ENCODE peak calls at places on chromosomes 11 and 22, in eight cellular contexts. X is ovary; M is ELR; L is right atrium auricular region; T is stimulated activated CD4-positive, alpha-beta T cell treated with anti-CD3 and anti-CD28 coated beads, Interleukin-2, amount 100 ng/mL, for 48 hours; W is left ventricle myocardium inferior; O is germinal center; I is GOT3. R is an unnamed sample.

GRCh38 chr11:45921561-45922424 is 663 bp upstream of the LARGE2 start:
- DNase-seq in X (peak), M (no peak), L (no peak), T (no peak), W (peak), O (no peak), I (no peak), R (no peak)

GRCh38 chr11:121282886-121283502 is 9.6 kb upstream of the SC5D start:
- DNase-seq in X (no peak), M (no peak), L (no peak), T (no peak), W (no peak), O (peak), I (no peak), R (no peak)

GRCh38 chr11:82043316-82043715 is 690.3 kb downstream of the FAM181B start:
- DNase-seq in X (no peak), M (no peak), L (no peak), T (no peak), W (no peak), O (no peak), I (no peak), R (no peak)

GRCh38 chr11:68761801-68762200 is 10.5 kb upstream of the TESMIN start:
- DNase-seq in X (no peak), M (no peak), L (no peak), T (no peak), W (no peak), O (no peak), I (no peak), R (no peak)

GRCh38 chr22:46362221-46362933 is 26.9 kb downstream of the TRMU start:
- DNase-seq in X (no peak), M (no peak), L (no peak), T (no peak), W (no peak), O (no peak), I (no peak), R (no peak)

GRCh38 chr22:49046546-49047305 is 780.9 kb downstream of the BRD1 start:
- DNase-seq in X (no peak), M (no peak), L (no peak), T (peak), W (no peak), O (peak), I (no peak), R (no peak)

GRCh38 chr22:33440756-33441155 is 382.6 kb upstream of the SYN3 start:
- DNase-seq in X (peak), M (no peak), L (no peak), T (no peak), W (no peak), O (no peak), I (no peak), R (no peak)

GRCh38 chr11:35980646-35981402 is 37.0 kb downstream of the LDLRAD3 start:
- DNase-seq in X (no peak), M (no peak), L (no peak), T (no peak), W (no peak), O (no peak), I (no peak), R (no peak)

GRCh38 chr11:35082322-35083180 is 56.4 kb upstream of the CD44 start:
- DNase-seq in X (no peak), M (peak), L (peak), T (peak), W (peak), O (peak), I (peak), R (peak)

GRCh38 chr11:120431633-120432032 is 79.9 kb upstream of the GRIK4 start:
- DNase-seq in X (no peak), M (peak), L (no peak), T (peak), W (no peak), O (no peak), I (no peak), R (no peak)

GRCh38 chr11:128776434-128777284 is 82.8 kb downstream of the FLI1 start:
- DNase-seq in X (peak), M (peak), L (peak), T (peak), W (peak), O (peak), I (no peak), R (no peak)

GRCh38 chr22:26462971-26463661 is 20.5 kb downstream of the HPS4 start:
- DNase-seq in X (no peak), M (no peak), L (no peak), T (no peak), W (no peak), O (no peak), I (no peak), R (no peak)

GRCh38 chr22:38467904-38468760 is at the start of gene KDELR3:
- DNase-seq in X (peak), M (peak), L (no peak), T (peak), W (peak), O (peak), I (peak), R (peak)

GRCh38 chr11:2716376-2717095 is 16.7 kb upstream of the KCNQ1OT1 start:
- DNase-seq in X (no peak), M (no peak), L (no peak), T (no peak), W (no peak), O (no peak), I (no peak), R (no peak)

GRCh38 chr11:113242767-113243397 is 71.5 kb upstream of the TTC12 start:
- DNase-seq in X (peak), M (peak), L (no peak), T (no peak), W (no peak), O (no peak), I (no peak), R (no peak)

GRCh38 chr11:117824571-117825537 is at the start of gene FXYD2:
- DNase-seq in X (peak), M (no peak), L (peak), T (no peak), W (peak), O (no peak), I (no peak), R (peak)

GRCh38 chr11:47552581-47553416 is at the start of gene CELF1:
- DNase-seq in X (peak), M (peak), L (peak), T (peak), W (peak), O (peak), I (peak), R (peak)

GRCh38 chr11:108112059-108112458 is 9.3 kb upstream of the ACAT1 start:
- DNase-seq in X (no peak), M (peak), L (no peak), T (no peak), W (no peak), O (no peak), I (no peak), R (no peak)

GRCh38 chr11:97109078-97109477 is 719.3 kb downstream of the JRKL start:
- DNase-seq in X (no peak), M (no peak), L (no peak), T (no peak), W (no peak), O (no peak), I (no peak), R (no peak)

GRCh38 chr22:24367841-24368240 is 59.6 kb upstream of the ADORA2A start:
- DNase-seq in X (no peak), M (peak), L (no peak), T (no peak), W (no peak), O (no peak), I (no peak), R (no peak)

GRCh38 chr22:50048836-50049235 is 9.3 kb downstream of the TTLL8 start:
- DNase-seq in X (no peak), M (no peak), L (no peak), T (no peak), W (no peak), O (no peak), I (no peak), R (no peak)

GRCh38 chr11:74702383-74703007 is 28.7 kb downstream of the CHRDL2 start:
- DNase-seq in X (no peak), M (peak), L (peak), T (peak), W (peak), O (peak), I (no peak), R (no peak)

GRCh38 chr11:73972187-73972586 is 10.5 kb downstream of the UCP2 start:
- DNase-seq in X (no peak), M (no peak), L (no peak), T (no peak), W (no peak), O (no peak), I (no peak), R (no peak)

GRCh38 chr22:40009953-40010751 is 15.4 kb downstream of the FAM83F start:
- DNase-seq in X (no peak), M (no peak), L (no peak), T (no peak), W (no peak), O (no peak), I (no peak), R (no peak)

GRCh38 chr11:281486-282161 is 3.4 kb downstream of the NLRP6 start:
- DNase-seq in X (no peak), M (no peak), L (no peak), T (no peak), W (no peak), O (no peak), I (no peak), R (no peak)

GRCh38 chr11:61294717-61295595 is at the start of gene VWCE:
- DNase-seq in X (peak), M (peak), L (no peak), T (peak), W (peak), O (peak), I (no peak), R (no peak)

GRCh38 chr11:88324562-88325345 is 12.8 kb downstream of the CTSC start:
- DNase-seq in X (no peak), M (no peak), L (no peak), T (no peak), W (no peak), O (no peak), I (no peak), R (no peak)

GRCh38 chr11:6596237-6596877 is 7.1 kb downstream of the RRP8 start:
- DNase-seq in X (no peak), M (no peak), L (no peak), T (no peak), W (no peak), O (no peak), I (no peak), R (no peak)